ENCODE peak calls at places on chromosome 17, in nine cellular contexts. Q is breast epithelium, M is right lobe of liver, H is lower leg skin, L is uterus, N is body of pancreas, O is GM12878, K is GM12892, R is esophagus muscularis mucosa. F is an unnamed sample.

GRCh38 chr17:12342609-12343248 is 322.1 kb downstream of the MAP2K4 start:
- DNase-seq in R (no peak), N (peak), H (no peak), L (peak), Q (no peak), K (peak), M (no peak), O (no peak), F (no peak)

GRCh38 chr17:59510611-59511010 is 54.8 kb upstream of the DHX40 start:
- DNase-seq in L (no peak), Q (no peak), K (no peak), N (no peak), O (no peak), R (no peak), H (no peak), M (no peak), F (no peak)

GRCh38 chr17:6640536-6641373 is at the start of the genes KIAA0753 and TXNDC17:
- DNase-seq in O (peak), H (peak), M (peak), L (peak), K (peak), Q (peak), R (peak), N (peak), F (peak)

GRCh38 chr17:21017861-21018260 is 24.9 kb downstream of the USP22 start:
- DNase-seq in H (no peak), R (no peak), Q (no peak), O (no peak), M (no peak), N (no peak), L (no peak), K (no peak), F (no peak)

GRCh38 chr17:77880702-77881450 is 77.6 kb upstream of the TNRC6C start:
- DNase-seq in M (no peak), N (no peak), O (no peak), K (no peak), L (no peak), Q (no peak), R (no peak), H (no peak), F (no peak)

GRCh38 chr17:79341816-79342215 is 267.2 kb downstream of the ENGASE start:
- DNase-seq in Q (no peak), H (no peak), L (no peak), N (no peak), K (no peak), O (no peak), M (no peak), R (no peak), F (no peak)

GRCh38 chr17:59388070-59388556 is 56.7 kb downstream of the YPEL2 start:
- DNase-seq in K (no peak), N (no peak), R (no peak), H (no peak), L (no peak), O (no peak), Q (no peak), M (no peak), F (no peak)

GRCh38 chr17:67015001-67015400 is 29.4 kb upstream of the CACNG1 start:
- DNase-seq in H (no peak), N (no peak), O (no peak), R (no peak), Q (no peak), K (no peak), L (no peak), M (no peak), F (no peak)

GRCh38 chr17:3956983-3957382 is 7.3 kb downstream of the ATP2A3 start:
- DNase-seq in O (no peak), R (no peak), N (no peak), H (no peak), M (no peak), K (no peak), Q (no peak), L (no peak), F (no peak)

GRCh38 chr17:79667746-79668145 is 56.9 kb upstream of the RBFOX3 start:
- DNase-seq in R (no peak), H (peak), M (no peak), Q (no peak), K (no peak), L (no peak), N (no peak), O (no peak), F (no peak)

GRCh38 chr17:51769231-51769630 is 389.3 kb downstream of the CA10 start:
- DNase-seq in L (no peak), M (no peak), N (no peak), K (no peak), O (no peak), H (no peak), Q (no peak), R (no peak), F (no peak)

GRCh38 chr17:21463779-21464407 is 87.7 kb downstream of the KCNJ12 start:
- DNase-seq in Q (no peak), R (no peak), M (no peak), H (peak), O (no peak), L (no peak), N (no peak), K (no peak), F (no peak)

GRCh38 chr17:31842416-31843381 is 16.3 kb downstream of the COPRS start:
- DNase-seq in Q (peak), N (peak), R (no peak), M (peak), L (peak), O (no peak), H (peak), K (peak), F (peak)

GRCh38 chr17:69594641-69595040 is 180.1 kb downstream of the MAP2K6 start:
- DNase-seq in M (no peak), R (no peak), O (no peak), H (no peak), L (no peak), Q (no peak), N (no peak), K (no peak), F (no peak)

GRCh38 chr17:83194761-83195329 is 115.4 kb downstream of the METRNL start:
- DNase-seq in R (no peak), L (no peak), N (no peak), K (no peak), O (no peak), H (no peak), Q (peak), M (no peak), F (no peak)

GRCh38 chr17:40515491-40516041 is 14.1 kb upstream of the TNS4 start:
- DNase-seq in H (peak), M (no peak), Q (no peak), N (no peak), O (no peak), R (no peak), K (no peak), L (no peak), F (no peak)

GRCh38 chr17:37256627-37257026 is 119.2 kb upstream of the C17orf78 start:
- DNase-seq in K (no peak), H (no peak), M (no peak), L (no peak), N (no peak), Q (no peak), R (no peak), O (no peak), F (no peak)

GRCh38 chr17:78892520-78892919 is 10.5 kb downstream of the CEP295NL start:
- DNase-seq in R (no peak), O (no peak), K (no peak), H (no peak), N (no peak), Q (no peak), L (no peak), M (no peak), F (no peak)

GRCh38 chr17:62827722-62828498 is 19.8 kb upstream of the MARCHF10 start:
- DNase-seq in N (no peak), R (peak), O (no peak), K (no peak), Q (no peak), H (peak), L (no peak), M (no peak), F (no peak)

GRCh38 chr17:8064590-8065019 is 22.9 kb downstream of the ALOX12B start:
- DNase-seq in L (no peak), O (no peak), K (no peak), N (no peak), M (no peak), Q (no peak), R (no peak), H (no peak), F (no peak)

GRCh38 chr17:77899494-77899893 is 59.0 kb upstream of the TNRC6C start:
- DNase-seq in Q (no peak), M (no peak), R (no peak), H (peak), O (no peak), L (no peak), N (no peak), K (no peak), F (no peak)

GRCh38 chr17:58899191-58899590 is 143.5 kb downstream of the PPM1E start:
- DNase-seq in M (no peak), R (no peak), H (no peak), N (no peak), L (no peak), K (no peak), O (no peak), Q (no peak), F (no peak)

GRCh38 chr17:79219208-79219935 is 144.7 kb downstream of the ENGASE start:
- DNase-seq in K (no peak), L (no peak), R (no peak), Q (no peak), N (no peak), O (no peak), H (no peak), M (no peak), F (no peak)

GRCh38 chr17:57749701-57750100 is 4.6 kb upstream of the CCDC182 start:
- DNase-seq in Q (no peak), O (no peak), K (no peak), H (peak), L (no peak), R (no peak), M (no peak), N (no peak), F (no peak)

GRCh38 chr17:59406808-59407381 is 75.4 kb downstream of the YPEL2 start:
- DNase-seq in Q (no peak), L (no peak), R (no peak), N (no peak), H (no peak), O (no peak), M (no peak), K (no peak), F (no peak)

GRCh38 chr17:53630638-53631037 is 192.1 kb upstream of the KIF2B start:
- DNase-seq in K (no peak), H (no peak), O (no peak), N (no peak), L (no peak), M (no peak), Q (no peak), R (no peak), F (no peak)

GRCh38 chr17:47288531-47289116 is 35.0 kb downstream of the ITGB3 start:
- DNase-seq in L (no peak), M (no peak), N (no peak), R (no peak), Q (no peak), H (no peak), K (no peak), O (no peak), F (peak)

GRCh38 chr17:6575596-6575988 is 19.2 kb upstream of the PITPNM3 start:
- DNase-seq in R (no peak), N (no peak), Q (no peak), M (no peak), L (no peak), K (no peak), O (no peak), H (no peak), F (no peak)

GRCh38 chr17:67434061-67434525 is 57.0 kb downstream of the PITPNC1 start:
- DNase-seq in K (no peak), M (peak), R (no peak), Q (no peak), L (no peak), N (no peak), O (no peak), H (peak), F (no peak)

GRCh38 chr17:39665642-39666221 is 583 bp downstream of the TCAP start:
- DNase-seq in N (no peak), M (no peak), O (no peak), H (no peak), R (no peak), K (no peak), Q (no peak), L (no peak), F (peak)

GRCh38 chr17:53948323-53948722 is 125.6 kb downstream of the KIF2B start:
- DNase-seq in Q (no peak), K (no peak), N (no peak), R (no peak), O (no peak), H (no peak), L (no peak), M (no peak), F (no peak)

GRCh38 chr17:79658811-79659207 is 48.0 kb upstream of the RBFOX3 start:
- DNase-seq in L (no peak), Q (no peak), H (peak), M (no peak), R (peak), N (no peak), K (no peak), O (no peak), F (no peak)

GRCh38 chr17:67534941-67535340 is 157.9 kb downstream of the PITPNC1 start:
- DNase-seq in R (no peak), M (no peak), H (no peak), N (no peak), L (no peak), Q (no peak), O (no peak), K (no peak), F (no peak)

GRCh38 chr17:48051706-48052486 is 3.7 kb downstream of the NFE2L1 start:
- DNase-seq in N (peak), R (peak), H (no peak), L (peak), Q (peak), M (peak), O (no peak), K (no peak), F (peak)

GRCh38 chr17:11979795-11980194 is 17.5 kb downstream of the ZNF18 start:
- DNase-seq in H (no peak), M (no peak), R (no peak), K (no peak), L (no peak), N (no peak), Q (no peak), O (no peak), F (no peak)

GRCh38 chr17:78923660-78924453 is 1.3 kb downstream of the TIMP2 start:
- DNase-seq in R (no peak), L (peak), H (peak), K (peak), O (no peak), N (peak), Q (peak), M (peak), F (no peak)

GRCh38 chr17:76791053-76791980 is 53.4 kb downstream of the MFSD11 start:
- DNase-seq in H (no peak), Q (no peak), L (peak), K (peak), R (no peak), N (peak), O (peak), M (no peak), F (no peak)

GRCh38 chr17:64103751-64104364 is 26.1 kb downstream of the ERN1 start:
- DNase-seq in N (no peak), R (no peak), K (no peak), M (peak), O (peak), Q (no peak), L (no peak), H (no peak), F (no peak)

GRCh38 chr17:31488982-31489294 is 97.5 kb downstream of the RAB11FIP4 start:
- DNase-seq in R (no peak), H (no peak), L (no peak), N (no peak), O (no peak), M (no peak), K (no peak), Q (no peak), F (no peak)

GRCh38 chr17:16440814-16441629 is 25.7 kb downstream of the TRPV2 start:
- DNase-seq in O (no peak), K (no peak), Q (no peak), N (no peak), L (no peak), M (no peak), R (no peak), H (no peak), F (no peak)
- TF ChIP-seq POLR2A in O (peak), K (no peak), Q (no peak), N (no peak), L (no peak), M (no peak), R (no peak), H (no peak), F (no peak)

DNA sequence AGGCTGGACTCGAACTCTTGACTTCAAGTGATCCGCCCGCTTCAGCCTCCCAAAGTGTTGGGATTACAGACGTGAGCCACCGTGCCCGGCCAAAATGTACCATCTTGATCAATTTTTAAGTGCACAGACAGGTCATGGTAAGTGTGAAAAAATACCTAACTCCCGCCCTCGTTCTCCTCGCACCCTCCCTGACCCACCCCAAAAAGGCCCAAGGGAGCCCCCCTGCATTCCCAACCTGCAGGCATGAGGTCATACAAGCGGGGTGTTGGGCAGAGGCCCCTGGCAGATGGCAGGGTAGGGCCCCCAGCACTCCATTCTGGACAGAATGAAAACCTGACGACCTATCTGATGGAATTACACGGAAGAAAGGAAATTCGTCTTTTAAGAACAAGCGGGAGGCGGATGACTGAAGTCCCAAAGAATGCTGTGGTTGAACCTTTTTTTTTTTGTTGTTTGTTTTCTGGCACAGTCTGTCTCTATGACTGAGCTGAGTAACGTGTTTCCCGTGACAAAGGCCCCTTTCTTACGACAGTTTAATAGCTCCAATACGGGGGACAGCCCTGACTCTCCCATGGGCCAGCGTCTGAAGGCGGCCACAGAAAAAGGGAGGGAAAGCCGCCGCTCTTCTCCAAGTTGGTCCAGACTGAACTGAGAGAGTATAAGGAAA is 376.4 kb downstream of the SLC39A11 start:
- DNase-seq in M (no peak), O (no peak), K (no peak), R (no peak), N (peak), H (no peak), L (no peak), Q (peak), F (no peak)
- TF ChIP-seq POLR2A in M (no peak), O (no peak), K (no peak), R (no peak), N (no peak), H (no peak), L (no peak), Q (no peak), F (no peak)

GRCh38 chr17:50176559-50177471 is 11.0 kb downstream of the SGCA start:
- DNase-seq in N (no peak), H (no peak), R (no peak), M (no peak), K (no peak), L (no peak), Q (no peak), O (no peak), F (no peak)

GRCh38 chr17:50180066-50180465 is 14.3 kb downstream of the SGCA start:
- DNase-seq in H (no peak), K (no peak), O (no peak), L (no peak), M (no peak), N (no peak), Q (no peak), R (no peak), F (no peak)

GRCh38 chr17:50180593-50180992 is 14.8 kb downstream of the SGCA start:
- DNase-seq in O (no peak), L (no peak), R (no peak), H (no peak), K (no peak), Q (no peak), N (no peak), M (no peak), F (no peak)

GRCh38 chr17:50177476-50177875 is 11.7 kb downstream of the SGCA start:
- DNase-seq in N (no peak), M (no peak), L (no peak), K (no peak), H (no peak), O (no peak), R (no peak), Q (no peak), F (no peak)

GRCh38 chr17:50177983-50178834 is 12.4 kb downstream of the SGCA start:
- DNase-seq in N (peak), Q (peak), R (peak), M (no peak), O (no peak), H (no peak), K (peak), L (peak), F (peak)
- TF ChIP-seq POLR2A in N (peak), Q (no peak), R (no peak), M (no peak), O (no peak), H (no peak), K (no peak), L (no peak), F (no peak)

DNA sequence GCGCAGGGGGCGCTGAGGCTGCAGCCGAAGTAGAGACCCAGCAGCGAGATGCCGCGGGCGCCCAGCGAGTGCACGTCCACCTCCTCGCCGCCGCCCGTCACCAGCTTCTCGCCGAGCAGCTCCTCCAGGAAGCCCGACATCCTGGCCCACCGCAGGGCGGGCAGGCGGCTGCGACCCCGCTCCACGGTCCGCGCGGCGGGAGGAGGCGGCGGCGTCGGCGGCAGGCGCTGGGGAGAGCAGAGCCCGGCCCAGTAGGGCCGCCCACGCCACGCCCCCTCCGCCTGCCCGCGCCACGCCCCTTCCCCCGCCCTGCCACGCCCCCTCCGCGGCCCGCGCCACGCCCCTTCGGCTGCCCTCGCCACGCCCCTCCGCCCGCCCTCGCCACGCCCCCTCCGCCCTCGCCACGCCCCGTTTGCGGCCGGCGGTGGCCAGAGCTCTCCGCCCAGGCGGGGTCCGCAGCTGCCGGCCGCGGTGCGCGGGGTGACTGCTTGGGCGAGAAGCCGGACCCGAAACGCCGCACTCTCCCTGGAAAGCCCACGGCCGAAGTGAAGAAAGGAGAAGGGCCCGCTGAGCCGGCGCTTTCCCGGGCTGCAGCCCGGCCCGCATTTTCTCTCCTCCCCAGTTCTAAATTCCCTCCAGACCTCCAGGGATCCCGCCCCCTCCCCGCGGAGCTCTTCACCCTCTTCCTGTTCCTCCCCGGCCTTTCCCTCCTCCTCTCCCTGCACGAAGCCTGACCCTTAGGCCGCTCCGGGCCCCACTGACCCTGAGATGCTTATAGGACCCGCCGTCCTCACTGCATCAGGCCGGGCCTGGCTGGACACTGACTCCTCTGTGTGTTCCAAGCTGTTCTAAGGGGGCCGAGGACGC is at the start of gene NXN:
- DNase-seq in M (peak), K (peak), L (peak), O (no peak), Q (peak), N (peak), H (peak), R (peak), F (peak)
- TF ChIP-seq POLR2A in M (peak), K (no peak), L (peak), O (no peak), Q (no peak), N (peak), H (no peak), R (peak), F (no peak)

GRCh38 chr17:44902135-44902760 is 3.0 kb upstream of the EFTUD2 start:
- DNase-seq in K (no peak), R (no peak), M (peak), L (no peak), Q (no peak), N (no peak), H (no peak), O (no peak), F (no peak)

GRCh38 chr17:44901323-44901965 is 2.2 kb upstream of the EFTUD2 start:
- DNase-seq in Q (no peak), H (peak), M (peak), K (no peak), L (no peak), N (no peak), R (no peak), O (no peak), F (no peak)

GRCh38 chr17:44898768-44899073 is 524 bp downstream of the EFTUD2 start:
- DNase-seq in N (no peak), R (no peak), O (no peak), Q (no peak), K (no peak), M (no peak), H (no peak), L (no peak), F (no peak)

GRCh38 chr17:44900894-44901293 is 1.6 kb upstream of the EFTUD2 start:
- DNase-seq in N (no peak), L (no peak), O (no peak), H (no peak), M (no peak), K (no peak), Q (no peak), R (no peak), F (peak)

GRCh38 chr17:44899074-44899782 is at the start of gene EFTUD2:
- DNase-seq in O (peak), R (peak), K (peak), L (peak), N (peak), H (peak), M (peak), Q (peak), F (peak)
- TF ChIP-seq POLR2A in O (peak), R (no peak), K (peak), L (peak), N (no peak), H (no peak), M (peak), Q (no peak), F (peak)

GRCh38 chr17:75576661-75577060 is 10.9 kb upstream of the MYO15B start:
- DNase-seq in N (no peak), R (no peak), H (no peak), M (no peak), Q (no peak), K (no peak), O (no peak), L (no peak), F (no peak)
- TF ChIP-seq POLR2A in N (no peak), R (no peak), H (no peak), M (no peak), Q (no peak), K (no peak), O (no peak), L (no peak), F (no peak)